ENCODE peak calls at places on chromosomes 1 and 21, in ten cellular contexts. One of them, this sample, is unnamed.

GRCh38 chr21:42590431-42591131 is 62.8 kb upstream of the PDE9A start:
- DNase-seq in suprapubic skin: no peak
- DNase-seq in upper lobe of left lung: peak; percentile 14
- DNase-seq in H1: no peak
- DNase-seq in transverse colon: no peak
- DNase-seq in stomach: no peak
- DNase-seq in HepG2: no peak
- DNase-seq in esophagus muscularis mucosa: no peak
- DNase-seq in SK-N-SH: no peak
- DNase-seq in GM12878: no peak
- DNase-seq in this sample: no peak

GRCh38 chr1:3333903-3334302 is 120.6 kb upstream of the ARHGEF16 start:
- DNase-seq in upper lobe of left lung: no peak
- DNase-seq in SK-N-SH: no peak
- DNase-seq in transverse colon: no peak
- DNase-seq in H1: no peak
- DNase-seq in esophagus muscularis mucosa: no peak
- DNase-seq in HepG2: no peak
- DNase-seq in stomach: peak; percentile 78
- DNase-seq in GM12878: no peak
- DNase-seq in suprapubic skin: no peak
- DNase-seq in this sample: no peak

GRCh38 chr1:242544071-242544470 is 19.6 kb upstream of the PLD5 start:
- DNase-seq in upper lobe of left lung: no peak
- DNase-seq in H1: no peak
- DNase-seq in SK-N-SH: no peak
- DNase-seq in GM12878: no peak
- DNase-seq in transverse colon: no peak
- DNase-seq in stomach: no peak
- DNase-seq in HepG2: no peak
- DNase-seq in esophagus muscularis mucosa: no peak
- DNase-seq in suprapubic skin: no peak
- DNase-seq in this sample: no peak

GRCh38 chr1:31639543-31639942 is 5.1 kb downstream of the PEF1 start:
- DNase-seq in SK-N-SH: no peak
- DNase-seq in stomach: no peak
- DNase-seq in HepG2: no peak
- DNase-seq in GM12878: no peak
- DNase-seq in upper lobe of left lung: no peak
- DNase-seq in suprapubic skin: no peak
- DNase-seq in esophagus muscularis mucosa: no peak
- DNase-seq in transverse colon: no peak
- DNase-seq in H1: no peak
- DNase-seq in this sample: no peak

GRCh38 chr1:14282583-14283186 is 315.8 kb upstream of the KAZN start:
- DNase-seq in GM12878: no peak
- DNase-seq in SK-N-SH: no peak
- DNase-seq in esophagus muscularis mucosa: no peak
- DNase-seq in stomach: no peak
- DNase-seq in upper lobe of left lung: no peak
- DNase-seq in H1: peak; percentile 48
- DNase-seq in transverse colon: no peak
- DNase-seq in HepG2: no peak
- DNase-seq in suprapubic skin: no peak
- DNase-seq in this sample: no peak

GRCh38 chr1:225445644-225446297 is 17.9 kb upstream of the LBR start:
- DNase-seq in suprapubic skin: peak; percentile 46
- DNase-seq in transverse colon: peak; percentile 60
- DNase-seq in SK-N-SH: no peak
- DNase-seq in GM12878: no peak
- DNase-seq in upper lobe of left lung: peak; percentile 20
- DNase-seq in HepG2: no peak
- DNase-seq in esophagus muscularis mucosa: no peak
- DNase-seq in H1: no peak
- DNase-seq in stomach: no peak
- DNase-seq in this sample: peak; percentile 79

GRCh38 chr1:63774617-63775417 is 1.0 kb downstream of the ROR1 start:
- DNase-seq in H1: peak; percentile 81
- DNase-seq in SK-N-SH: peak; percentile 76
- DNase-seq in transverse colon: peak; percentile 28
- DNase-seq in GM12878: no peak
- DNase-seq in upper lobe of left lung: no peak
- DNase-seq in stomach: peak; percentile 46
- DNase-seq in esophagus muscularis mucosa: peak; percentile 92
- DNase-seq in suprapubic skin: peak; percentile 75
- DNase-seq in HepG2: no peak
- DNase-seq in this sample: peak; percentile 83

GRCh38 chr1:97101523-97101922 is 379.9 kb downstream of the PTBP2 start:
- DNase-seq in upper lobe of left lung: no peak
- DNase-seq in SK-N-SH: no peak
- DNase-seq in stomach: no peak
- DNase-seq in transverse colon: no peak
- DNase-seq in HepG2: no peak
- DNase-seq in H1: no peak
- DNase-seq in GM12878: no peak
- DNase-seq in esophagus muscularis mucosa: no peak
- DNase-seq in suprapubic skin: no peak
- DNase-seq in this sample: no peak

GRCh38 chr1:169486281-169486904 is 649 bp upstream of the SLC19A2 start:
- DNase-seq in esophagus muscularis mucosa: no peak
- DNase-seq in HepG2: no peak
- DNase-seq in SK-N-SH: no peak
- DNase-seq in GM12878: no peak
- DNase-seq in upper lobe of left lung: no peak
- DNase-seq in H1: no peak
- DNase-seq in suprapubic skin: no peak
- DNase-seq in stomach: no peak
- DNase-seq in transverse colon: no peak
- DNase-seq in this sample: no peak

GRCh38 chr21:28111151-28111619 is 881.5 kb downstream of the LTN1 start:
- DNase-seq in HepG2: no peak
- DNase-seq in upper lobe of left lung: peak; percentile 20
- DNase-seq in H1: no peak
- DNase-seq in esophagus muscularis mucosa: no peak
- DNase-seq in stomach: no peak
- DNase-seq in transverse colon: peak; percentile 39
- DNase-seq in suprapubic skin: peak; percentile 59
- DNase-seq in GM12878: no peak
- DNase-seq in SK-N-SH: peak; percentile 67
- DNase-seq in this sample: peak; percentile 89

GRCh38 chr1:154689063-154689462 is 81.1 kb upstream of the ADAR start:
- DNase-seq in H1: no peak
- DNase-seq in suprapubic skin: no peak
- DNase-seq in HepG2: no peak
- DNase-seq in SK-N-SH: no peak
- DNase-seq in transverse colon: no peak
- DNase-seq in stomach: no peak
- DNase-seq in esophagus muscularis mucosa: no peak
- DNase-seq in upper lobe of left lung: no peak
- DNase-seq in GM12878: no peak
- DNase-seq in this sample: no peak

GRCh38 chr21:42931560-42932235 is 6.3 kb upstream of the ERVH48-1 start:
- DNase-seq in H1: no peak
- DNase-seq in HepG2: no peak
- DNase-seq in suprapubic skin: no peak
- DNase-seq in upper lobe of left lung: no peak
- DNase-seq in esophagus muscularis mucosa: no peak
- DNase-seq in SK-N-SH: no peak
- DNase-seq in stomach: no peak
- DNase-seq in GM12878: no peak
- DNase-seq in transverse colon: no peak
- DNase-seq in this sample: no peak

DNA sequence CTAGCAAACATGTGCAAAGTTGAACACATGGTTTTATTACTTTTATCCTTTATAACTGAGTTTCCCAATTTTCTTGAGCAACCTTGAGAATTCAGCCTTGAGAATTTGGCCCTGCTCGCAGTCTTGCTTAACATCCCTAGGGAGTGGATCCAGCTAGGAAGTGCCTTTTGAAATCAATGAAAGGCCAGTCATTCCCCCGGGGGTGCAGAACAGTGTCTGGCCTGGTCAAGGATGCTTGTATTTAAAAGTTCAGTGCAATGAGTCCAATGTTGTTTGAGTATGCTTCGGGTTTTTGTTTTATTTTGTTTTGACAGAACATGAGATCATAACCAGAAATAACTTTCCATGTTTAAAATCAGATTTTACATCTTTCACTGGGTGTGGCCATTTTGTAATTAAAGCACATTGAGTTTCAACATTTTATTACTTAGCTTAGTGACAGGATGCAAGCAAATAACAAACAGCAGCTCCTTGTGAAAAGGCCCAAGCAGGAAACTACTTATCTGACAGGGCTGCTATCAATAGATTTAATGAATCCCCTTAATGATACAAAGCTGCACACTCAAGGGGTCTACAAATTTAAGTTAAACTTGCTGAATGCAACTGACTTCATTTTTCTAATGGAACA is 16.8 kb downstream of the PALMD start:
- DNase-seq in upper lobe of left lung: peak; percentile 41
- DNase-seq in HepG2: no peak
- DNase-seq in H1: no peak
- DNase-seq in transverse colon: peak; percentile 25
- DNase-seq in stomach: no peak
- DNase-seq in SK-N-SH: no peak
- DNase-seq in esophagus muscularis mucosa: peak; percentile 93
- DNase-seq in GM12878: no peak
- DNase-seq in suprapubic skin: peak; percentile 90
- DNase-seq in this sample: peak; percentile 90
- TF ChIP-seq POLR2AphosphoS5 in upper lobe of left lung: peak; percentile 26
- TF ChIP-seq POLR2AphosphoS5 in HepG2: no peak
- TF ChIP-seq POLR2AphosphoS5 in H1: no peak
- TF ChIP-seq POLR2AphosphoS5 in transverse colon: peak; percentile 69
- TF ChIP-seq POLR2AphosphoS5 in stomach: peak; percentile 56
- TF ChIP-seq POLR2AphosphoS5 in SK-N-SH: no peak
- TF ChIP-seq POLR2AphosphoS5 in esophagus muscularis mucosa: peak; percentile 62
- TF ChIP-seq POLR2AphosphoS5 in GM12878: no peak
- TF ChIP-seq POLR2AphosphoS5 in suprapubic skin: peak; percentile 82
- TF ChIP-seq POLR2AphosphoS5 in this sample: peak; percentile 55

DNA sequence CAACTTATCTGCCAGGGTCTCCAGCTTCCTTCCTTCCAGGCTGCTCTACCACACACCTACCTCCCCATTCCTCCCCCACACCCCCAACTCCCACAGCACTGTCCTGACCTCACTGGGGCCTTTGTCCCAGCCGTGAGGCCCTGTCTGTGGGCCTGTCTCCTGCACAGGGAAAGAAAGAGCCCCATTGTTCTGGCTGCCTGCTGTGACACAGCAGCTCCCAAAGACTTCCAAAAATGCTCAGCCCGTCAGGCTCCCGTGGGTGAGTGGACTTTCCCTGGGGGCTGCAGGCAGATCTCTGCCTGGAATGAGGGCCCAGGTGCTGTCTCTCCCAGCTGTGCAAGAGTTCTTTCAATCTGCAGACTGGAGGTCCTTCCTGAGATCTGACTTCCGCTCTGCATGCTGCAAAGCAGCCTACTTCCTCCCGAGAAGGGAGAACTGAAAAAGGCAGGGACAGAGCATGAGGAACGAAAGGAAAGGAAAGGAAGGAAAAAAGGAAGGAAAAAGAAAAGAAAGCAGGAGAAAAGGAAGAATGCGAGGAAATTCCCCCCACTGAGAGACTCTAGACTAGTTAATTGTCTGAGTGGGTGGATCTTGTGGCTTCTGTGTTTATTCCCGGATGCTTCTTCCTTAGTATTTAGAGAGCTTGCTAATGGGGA is 15.1 kb downstream of the NES start:
- DNase-seq in stomach: no peak
- DNase-seq in transverse colon: no peak
- DNase-seq in SK-N-SH: no peak
- DNase-seq in esophagus muscularis mucosa: no peak
- DNase-seq in upper lobe of left lung: no peak
- DNase-seq in GM12878: no peak
- DNase-seq in H1: no peak
- DNase-seq in HepG2: peak; percentile 76
- DNase-seq in suprapubic skin: no peak
- DNase-seq in this sample: no peak
- TF ChIP-seq EP300 in stomach: no peak
- TF ChIP-seq EP300 in transverse colon: no peak
- TF ChIP-seq EP300 in SK-N-SH: no peak
- TF ChIP-seq EP300 in esophagus muscularis mucosa: no peak
- TF ChIP-seq EP300 in upper lobe of left lung: no peak
- TF ChIP-seq EP300 in GM12878: no peak
- TF ChIP-seq EP300 in H1: no peak
- TF ChIP-seq EP300 in HepG2: no peak
- TF ChIP-seq EP300 in suprapubic skin: no peak
- TF ChIP-seq EP300 in this sample: no peak

GRCh38 chr1:196910208-196910607 is 22.4 kb downstream of the CFHR4 start:
- DNase-seq in SK-N-SH: no peak
- DNase-seq in transverse colon: no peak
- DNase-seq in upper lobe of left lung: no peak
- DNase-seq in H1: no peak
- DNase-seq in esophagus muscularis mucosa: no peak
- DNase-seq in suprapubic skin: no peak
- DNase-seq in stomach: no peak
- DNase-seq in GM12878: no peak
- DNase-seq in HepG2: no peak
- DNase-seq in this sample: no peak
- TF ChIP-seq CTCF in SK-N-SH: no peak
- TF ChIP-seq CTCF in transverse colon: no peak
- TF ChIP-seq CTCF in upper lobe of left lung: no peak
- TF ChIP-seq CTCF in H1: no peak
- TF ChIP-seq CTCF in esophagus muscularis mucosa: no peak
- TF ChIP-seq CTCF in suprapubic skin: no peak
- TF ChIP-seq CTCF in stomach: no peak
- TF ChIP-seq CTCF in GM12878: no peak
- TF ChIP-seq CTCF in HepG2: no peak
- TF ChIP-seq CTCF in this sample: no peak

DNA sequence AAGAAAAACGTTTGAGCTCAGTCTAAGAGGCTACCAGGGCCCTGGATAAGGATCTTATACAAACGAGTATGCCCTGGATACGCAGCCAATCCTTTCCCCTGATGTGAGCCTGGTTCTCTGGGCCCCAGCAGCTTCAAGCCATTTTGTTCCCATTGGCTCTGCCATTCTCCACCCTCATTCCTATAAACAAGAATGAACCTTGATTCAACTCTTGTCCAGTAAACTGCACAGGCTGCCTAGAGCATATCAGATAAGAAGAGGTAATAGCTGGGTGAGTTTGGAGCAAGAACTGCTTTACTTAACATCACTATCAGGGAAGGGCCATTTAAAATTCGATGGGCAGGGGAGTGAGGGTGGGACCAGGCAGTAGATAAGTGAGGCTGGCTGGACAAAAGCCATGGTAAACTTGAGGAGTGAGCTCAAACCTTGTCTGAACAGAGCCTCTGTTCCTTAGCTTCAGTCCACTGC is 11.3 kb downstream of the BTG2 start:
- DNase-seq in HepG2: no peak
- DNase-seq in H1: no peak
- DNase-seq in upper lobe of left lung: peak; percentile 79
- DNase-seq in GM12878: no peak
- DNase-seq in suprapubic skin: no peak
- DNase-seq in esophagus muscularis mucosa: no peak
- DNase-seq in stomach: peak; percentile 85
- DNase-seq in transverse colon: peak; percentile 73
- DNase-seq in SK-N-SH: peak; percentile 67
- DNase-seq in this sample: peak; percentile 54
- TF ChIP-seq POLR2AphosphoS5 in HepG2: no peak
- TF ChIP-seq POLR2AphosphoS5 in H1: no peak
- TF ChIP-seq POLR2AphosphoS5 in upper lobe of left lung: no peak
- TF ChIP-seq POLR2AphosphoS5 in GM12878: no peak
- TF ChIP-seq POLR2AphosphoS5 in suprapubic skin: no peak
- TF ChIP-seq POLR2AphosphoS5 in esophagus muscularis mucosa: no peak
- TF ChIP-seq POLR2AphosphoS5 in stomach: peak; percentile 89
- TF ChIP-seq POLR2AphosphoS5 in transverse colon: peak; percentile 62
- TF ChIP-seq POLR2AphosphoS5 in SK-N-SH: no peak
- TF ChIP-seq POLR2AphosphoS5 in this sample: no peak

This sample was measured in sigmoid colon.